ENCODE peak calls at places on chromosomes 4 and X, in ten cellular contexts. One of them, this sample, is unnamed.

GRCh38 chr4:71639380-71639779 is 144.5 kb downstream of the GC start:
- DNase-seq in K562: no peak
- DNase-seq in transverse colon: no peak
- DNase-seq in prostate gland: no peak
- DNase-seq in stomach: no peak
- DNase-seq in suprapubic skin: no peak
- DNase-seq in sigmoid colon: no peak
- DNase-seq in upper lobe of left lung: no peak
- DNase-seq in HepG2: no peak
- DNase-seq in H1: no peak
- DNase-seq in this sample: no peak

GRCh38 chrX:12554206-12554605 is 237.0 kb upstream of the PRPS2 start:
- DNase-seq in H1: no peak
- DNase-seq in transverse colon: no peak
- DNase-seq in K562: no peak
- DNase-seq in upper lobe of left lung: no peak
- DNase-seq in sigmoid colon: no peak
- DNase-seq in stomach: no peak
- DNase-seq in prostate gland: no peak
- DNase-seq in suprapubic skin: no peak
- DNase-seq in HepG2: no peak
- DNase-seq in this sample: no peak

GRCh38 chr4:2077537-2078460 is 18.7 kb downstream of the NAT8L start:
- DNase-seq in H1: no peak
- DNase-seq in suprapubic skin: peak; percentile 32
- DNase-seq in stomach: no peak
- DNase-seq in prostate gland: no peak
- DNase-seq in transverse colon: no peak
- DNase-seq in sigmoid colon: peak; percentile 42
- DNase-seq in upper lobe of left lung: no peak
- DNase-seq in HepG2: no peak
- DNase-seq in K562: no peak
- DNase-seq in this sample: peak; percentile 24

GRCh38 chrX:19343085-19343461 is 654 bp upstream of the PDHA1 start:
- DNase-seq in prostate gland: no peak
- DNase-seq in K562: no peak
- DNase-seq in transverse colon: no peak
- DNase-seq in sigmoid colon: no peak
- DNase-seq in HepG2: peak; percentile 36
- DNase-seq in suprapubic skin: no peak
- DNase-seq in stomach: no peak
- DNase-seq in H1: no peak
- DNase-seq in upper lobe of left lung: no peak
- DNase-seq in this sample: no peak

GRCh38 chrX:77446840-77447239 is 349 bp upstream of the FGF16 start:
- DNase-seq in K562: no peak
- DNase-seq in H1: peak; percentile 46
- DNase-seq in sigmoid colon: no peak
- DNase-seq in prostate gland: no peak
- DNase-seq in suprapubic skin: no peak
- DNase-seq in HepG2: no peak
- DNase-seq in upper lobe of left lung: peak; percentile 47
- DNase-seq in stomach: no peak
- DNase-seq in transverse colon: no peak
- DNase-seq in this sample: no peak

GRCh38 chr4:39469429-39470077 is 10.7 kb downstream of the LIAS start:
- DNase-seq in HepG2: peak; percentile 89
- DNase-seq in sigmoid colon: no peak
- DNase-seq in stomach: no peak
- DNase-seq in K562: peak; percentile 46
- DNase-seq in transverse colon: no peak
- DNase-seq in upper lobe of left lung: no peak
- DNase-seq in H1: no peak
- DNase-seq in suprapubic skin: no peak
- DNase-seq in prostate gland: peak; percentile 31
- DNase-seq in this sample: no peak

GRCh38 chrX:138775501-138775900 is 64.0 kb upstream of the FGF13 start:
- DNase-seq in upper lobe of left lung: no peak
- DNase-seq in stomach: no peak
- DNase-seq in prostate gland: no peak
- DNase-seq in sigmoid colon: no peak
- DNase-seq in suprapubic skin: no peak
- DNase-seq in transverse colon: no peak
- DNase-seq in K562: peak; percentile 24
- DNase-seq in H1: no peak
- DNase-seq in HepG2: peak; percentile 0
- DNase-seq in this sample: no peak

GRCh38 chr4:2768124-2768523 is 12.0 kb upstream of the TNIP2 start:
- DNase-seq in upper lobe of left lung: no peak
- DNase-seq in sigmoid colon: peak; percentile 37
- DNase-seq in transverse colon: peak; percentile 1
- DNase-seq in H1: no peak
- DNase-seq in HepG2: no peak
- DNase-seq in stomach: no peak
- DNase-seq in K562: no peak
- DNase-seq in prostate gland: no peak
- DNase-seq in suprapubic skin: no peak
- DNase-seq in this sample: no peak

GRCh38 chrX:80014141-80014940 is at the start of gene TBX22:
- DNase-seq in HepG2: no peak
- DNase-seq in stomach: no peak
- DNase-seq in sigmoid colon: no peak
- DNase-seq in K562: no peak
- DNase-seq in H1: no peak
- DNase-seq in transverse colon: no peak
- DNase-seq in prostate gland: no peak
- DNase-seq in upper lobe of left lung: no peak
- DNase-seq in suprapubic skin: no peak
- DNase-seq in this sample: no peak

GRCh38 chr4:53189011-53189410 is 176.8 kb downstream of the SCFD2 start:
- DNase-seq in H1: no peak
- DNase-seq in HepG2: no peak
- DNase-seq in K562: no peak
- DNase-seq in prostate gland: no peak
- DNase-seq in transverse colon: no peak
- DNase-seq in sigmoid colon: no peak
- DNase-seq in stomach: no peak
- DNase-seq in suprapubic skin: no peak
- DNase-seq in upper lobe of left lung: no peak
- DNase-seq in this sample: no peak

GRCh38 chr4:7960790-7961655 is 21.4 kb upstream of the AFAP1 start:
- DNase-seq in HepG2: no peak
- DNase-seq in H1: no peak
- DNase-seq in transverse colon: no peak
- DNase-seq in K562: no peak
- DNase-seq in sigmoid colon: peak; percentile 94
- DNase-seq in suprapubic skin: no peak
- DNase-seq in stomach: no peak
- DNase-seq in upper lobe of left lung: no peak
- DNase-seq in prostate gland: peak; percentile 84
- DNase-seq in this sample: peak; percentile 64

DNA sequence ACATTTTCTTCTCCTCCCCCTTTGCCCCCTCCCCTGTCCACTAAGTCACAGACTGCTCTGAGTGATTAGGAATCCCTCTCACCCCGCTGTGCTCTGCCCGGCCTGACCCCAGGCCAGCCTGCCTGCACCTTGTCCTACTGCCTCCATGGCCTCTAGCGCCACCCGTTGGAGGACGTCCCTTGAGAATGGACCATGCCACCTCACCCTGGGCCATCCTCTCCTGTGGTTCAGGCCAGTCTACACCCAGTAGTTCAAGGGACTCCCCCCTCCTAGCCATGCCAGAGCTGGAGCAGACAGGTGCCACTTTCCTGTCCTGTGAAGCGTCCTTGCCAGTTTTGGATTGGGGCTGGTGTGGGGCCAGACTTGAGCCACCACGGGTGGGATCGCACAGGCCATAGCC is 9.7 kb upstream of the IRAK1 start:
- DNase-seq in HepG2: no peak
- DNase-seq in sigmoid colon: no peak
- DNase-seq in H1: no peak
- DNase-seq in transverse colon: peak; percentile 37
- DNase-seq in K562: no peak
- DNase-seq in upper lobe of left lung: no peak
- DNase-seq in stomach: no peak
- DNase-seq in suprapubic skin: no peak
- DNase-seq in prostate gland: no peak
- DNase-seq in this sample: no peak
- TF ChIP-seq POLR2AphosphoS5 in HepG2: no peak
- TF ChIP-seq POLR2AphosphoS5 in sigmoid colon: no peak
- TF ChIP-seq POLR2AphosphoS5 in H1: no peak
- TF ChIP-seq POLR2AphosphoS5 in transverse colon: no peak
- TF ChIP-seq POLR2AphosphoS5 in K562: no peak
- TF ChIP-seq POLR2AphosphoS5 in upper lobe of left lung: no peak
- TF ChIP-seq POLR2AphosphoS5 in stomach: no peak
- TF ChIP-seq POLR2AphosphoS5 in suprapubic skin: no peak
- TF ChIP-seq POLR2AphosphoS5 in prostate gland: no peak
- TF ChIP-seq POLR2AphosphoS5 in this sample: no peak

DNA sequence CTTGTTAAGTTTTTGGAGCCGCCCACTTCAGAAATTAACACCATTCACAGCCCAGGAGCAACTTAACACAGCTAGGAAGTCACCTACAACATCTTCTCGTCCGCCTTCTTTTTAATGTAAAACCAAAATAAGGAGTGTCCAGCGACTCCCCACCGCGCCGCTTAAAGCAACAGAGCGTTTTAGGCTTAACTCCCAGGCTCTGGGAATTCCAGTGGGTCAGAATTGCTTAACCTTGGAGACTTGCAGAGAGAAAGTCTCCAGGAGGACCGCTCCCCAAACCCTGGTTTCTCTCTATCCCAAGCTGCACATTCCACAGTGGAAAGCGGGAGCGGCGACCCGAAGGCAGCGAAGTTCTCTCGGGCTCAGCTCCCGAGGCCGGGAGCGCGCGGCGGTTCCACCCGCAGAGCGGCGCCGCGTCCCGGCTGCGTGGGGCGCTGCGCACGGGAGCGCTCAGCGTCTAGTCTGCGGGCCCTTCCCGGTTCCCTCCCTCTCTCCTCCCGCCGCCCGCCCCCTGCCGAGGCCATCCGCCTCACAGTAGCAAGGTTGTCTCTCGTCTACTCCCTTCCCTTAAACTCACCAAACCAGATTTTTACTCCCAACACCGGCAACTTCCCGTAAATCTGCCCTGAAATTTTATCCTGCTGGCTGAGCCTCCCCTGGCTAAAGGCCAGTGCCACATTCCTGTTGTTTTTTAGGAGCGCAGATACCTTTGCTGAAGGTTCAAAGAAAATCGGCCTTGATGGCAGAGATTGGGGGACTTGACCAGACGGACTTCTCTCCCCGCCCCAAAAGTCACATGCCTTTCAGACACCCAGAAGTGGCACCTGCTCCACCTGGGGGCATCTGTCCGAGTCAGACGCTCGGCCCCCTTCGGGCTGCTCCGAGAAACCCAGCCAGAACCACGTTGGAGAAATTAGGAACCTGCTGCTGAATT is at the start of gene RBM47:
- DNase-seq in H1: peak; percentile 88
- DNase-seq in stomach: peak; percentile 86
- DNase-seq in suprapubic skin: peak; percentile 79
- DNase-seq in K562: no peak
- DNase-seq in prostate gland: peak; percentile 91
- DNase-seq in transverse colon: peak; percentile 89
- DNase-seq in upper lobe of left lung: peak; percentile 95
- DNase-seq in HepG2: no peak
- DNase-seq in sigmoid colon: peak; percentile 73
- DNase-seq in this sample: peak; percentile 73
- TF ChIP-seq POLR2A in H1: peak; percentile 60
- TF ChIP-seq POLR2A in stomach: peak; percentile 58
- TF ChIP-seq POLR2A in suprapubic skin: peak; percentile 30
- TF ChIP-seq POLR2A in K562: no peak
- TF ChIP-seq POLR2A in prostate gland: peak; percentile 66
- TF ChIP-seq POLR2A in transverse colon: peak; percentile 87
- TF ChIP-seq POLR2A in upper lobe of left lung: peak; percentile 88
- TF ChIP-seq POLR2A in HepG2: no peak
- TF ChIP-seq POLR2A in sigmoid colon: no peak
- TF ChIP-seq POLR2A in this sample: peak; percentile 48

DNA sequence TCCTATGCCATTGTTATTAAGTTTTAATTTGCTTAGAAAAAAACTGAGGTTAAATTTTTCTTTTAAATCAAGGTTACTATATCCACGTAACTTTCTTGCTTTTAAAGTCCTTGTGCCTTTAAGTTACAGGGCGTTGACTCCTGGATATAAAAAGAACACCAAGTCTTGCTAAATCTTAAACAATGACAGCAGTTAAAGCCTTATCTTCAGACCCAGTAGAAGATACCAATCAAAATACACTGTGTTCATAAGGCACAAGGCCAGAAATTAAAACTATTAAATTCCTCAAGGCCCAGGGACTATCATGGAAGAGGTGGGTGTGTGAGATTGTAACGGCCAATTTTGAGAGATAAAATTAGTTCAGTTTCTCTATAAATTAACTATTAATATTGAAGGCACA is 60.4 kb downstream of the PAGE2 start:
- DNase-seq in sigmoid colon: no peak
- DNase-seq in prostate gland: no peak
- DNase-seq in stomach: no peak
- DNase-seq in transverse colon: no peak
- DNase-seq in suprapubic skin: no peak
- DNase-seq in K562: no peak
- DNase-seq in H1: no peak
- DNase-seq in HepG2: no peak
- DNase-seq in upper lobe of left lung: no peak
- DNase-seq in this sample: no peak
- H3K27me3 ChIP-seq in sigmoid colon: no peaks in the 10 kb centered on the region
- H3K27me3 ChIP-seq in prostate gland: no peaks in the 10 kb centered on the region
- H3K27me3 ChIP-seq in stomach: no peaks in the 10 kb centered on the region
- H3K27me3 ChIP-seq in transverse colon: no peaks in the 10 kb centered on the region
- H3K27me3 ChIP-seq in suprapubic skin: no peaks in the 10 kb centered on the region
- H3K27me3 ChIP-seq in K562: no peaks in the 10 kb centered on the region
- H3K27me3 ChIP-seq in H1: no peaks in the 10 kb centered on the region
- H3K27me3 ChIP-seq in HepG2: no peaks in the 10 kb centered on the region
- H3K27me3 ChIP-seq in upper lobe of left lung: no peaks in the 10 kb centered on the region
- H3K27me3 ChIP-seq in this sample: no peaks in the 10 kb centered on the region

GRCh38 chr4:189185810-189186432 is 754.8 kb upstream of the FRG1 start:
- DNase-seq in prostate gland: no peak
- DNase-seq in suprapubic skin: no peak
- DNase-seq in upper lobe of left lung: no peak
- DNase-seq in H1: no peak
- DNase-seq in stomach: no peak
- DNase-seq in sigmoid colon: no peak
- DNase-seq in transverse colon: no peak
- DNase-seq in K562: no peak
- DNase-seq in HepG2: no peak
- DNase-seq in this sample: no peak
- TF ChIP-seq POLR2AphosphoS5 in prostate gland: no peak
- TF ChIP-seq POLR2AphosphoS5 in suprapubic skin: no peak
- TF ChIP-seq POLR2AphosphoS5 in upper lobe of left lung: no peak
- TF ChIP-seq POLR2AphosphoS5 in H1: peak; percentile 82
- TF ChIP-seq POLR2AphosphoS5 in stomach: no peak
- TF ChIP-seq POLR2AphosphoS5 in sigmoid colon: no peak
- TF ChIP-seq POLR2AphosphoS5 in transverse colon: no peak
- TF ChIP-seq POLR2AphosphoS5 in K562: no peak
- TF ChIP-seq POLR2AphosphoS5 in HepG2: no peak
- TF ChIP-seq POLR2AphosphoS5 in this sample: no peak

GRCh38 chr4:28464823-28465222 is 1604.2 kb downstream of the STIM2 start:
- DNase-seq in K562: no peak
- DNase-seq in upper lobe of left lung: no peak
- DNase-seq in prostate gland: no peak
- DNase-seq in sigmoid colon: no peak
- DNase-seq in transverse colon: no peak
- DNase-seq in HepG2: no peak
- DNase-seq in suprapubic skin: no peak
- DNase-seq in stomach: no peak
- DNase-seq in H1: no peak
- DNase-seq in this sample: no peak
- TF ChIP-seq POLR2A in K562: no peak
- TF ChIP-seq POLR2A in upper lobe of left lung: no peak
- TF ChIP-seq POLR2A in prostate gland: no peak
- TF ChIP-seq POLR2A in sigmoid colon: no peak
- TF ChIP-seq POLR2A in transverse colon: no peak
- TF ChIP-seq POLR2A in HepG2: no peak
- TF ChIP-seq POLR2A in suprapubic skin: no peak
- TF ChIP-seq POLR2A in stomach: no peak
- TF ChIP-seq POLR2A in H1: no peak
- TF ChIP-seq POLR2A in this sample: no peak

GRCh38 chr4:54228064-54228527 is 997 bp upstream of the PDGFRA start:
- DNase-seq in H1: peak; percentile 93
- DNase-seq in upper lobe of left lung: peak; percentile 67
- DNase-seq in prostate gland: no peak
- DNase-seq in stomach: peak; percentile 59
- DNase-seq in suprapubic skin: peak; percentile 83
- DNase-seq in K562: peak; percentile 54
- DNase-seq in transverse colon: peak; percentile 68
- DNase-seq in sigmoid colon: peak; percentile 89
- DNase-seq in HepG2: peak; percentile 5
- DNase-seq in this sample: peak; percentile 59
- H3K27me3 ChIP-seq in H1: peaks cover 97% of the 10 kb centered on the region
- H3K27me3 ChIP-seq in upper lobe of left lung: no peaks in the 10 kb centered on the region
- H3K27me3 ChIP-seq in prostate gland: peaks cover 20% of the 10 kb centered on the region
- H3K27me3 ChIP-seq in stomach: peaks cover 87% of the 10 kb centered on the region
- H3K27me3 ChIP-seq in suprapubic skin: peaks cover 97% of the 10 kb centered on the region
- H3K27me3 ChIP-seq in K562: peaks cover 31% of the 10 kb centered on the region
- H3K27me3 ChIP-seq in transverse colon: peaks cover 100% of the 10 kb centered on the region
- H3K27me3 ChIP-seq in sigmoid colon: peaks cover 94% of the 10 kb centered on the region
- H3K27me3 ChIP-seq in HepG2: peaks cover 18% of the 10 kb centered on the region
- H3K27me3 ChIP-seq in this sample: peaks cover 18% of the 10 kb centered on the region

This sample was measured in breast epithelium.